ENCODE peak calls at places on chromosomes 16 and 17, in ten cellular contexts. U, W, T, Q, J, H, A, M, P and O are unnamed samples.

GRCh38 chr17:40348562-40349476 is 15.7 kb downstream of the GJD3 start:
- DNase-seq in U (no peak), A (no peak), Q (no peak), J (no peak), T (peak; percentile 67), M (no peak), W (no peak), P (no peak), H (peak; percentile 90), O (no peak)

GRCh38 chr17:5210853-5211252 is 19.2 kb upstream of the ZNF594 start:
- DNase-seq in Q (no peak), T (no peak), H (no peak), W (no peak), A (no peak), P (no peak), M (no peak), U (no peak), J (no peak), O (no peak)

GRCh38 chr16:71428883-71429282 is 13.0 kb downstream of the TLE7 start:
- DNase-seq in A (no peak), T (no peak), Q (no peak), W (no peak), H (no peak), P (no peak), J (no peak), U (no peak), M (no peak), O (peak; percentile 24)

GRCh38 chr17:48609754-48610281 is 999 bp downstream of the HOXB7 start:
- DNase-seq in T (no peak), W (no peak), M (no peak), J (no peak), Q (no peak), A (no peak), U (no peak), P (no peak), H (no peak), O (no peak)

GRCh38 chr17:12637015-12637414 is 28.7 kb upstream of the MYOCD start:
- DNase-seq in M (no peak), H (no peak), A (peak; percentile 99), U (no peak), W (peak; percentile 92), P (peak; percentile 51), J (no peak), T (no peak), Q (peak; percentile 56), O (peak; percentile 99)

GRCh38 chr16:787261-787966 is 767 bp downstream of the RPUSD1 start:
- DNase-seq in J (no peak), P (no peak), Q (no peak), M (no peak), W (no peak), T (no peak), H (no peak), A (no peak), U (no peak), O (no peak)

GRCh38 chr16:354286-354881 is 1.9 kb upstream of the AXIN1 start:
- DNase-seq in A (no peak), T (no peak), H (peak; percentile 50), W (no peak), J (no peak), P (no peak), M (no peak), Q (no peak), U (no peak), O (no peak)

GRCh38 chr17:73827627-73828241 is 183.5 kb upstream of the SDK2 start:
- DNase-seq in W (no peak), M (no peak), P (peak; percentile 57), A (no peak), U (no peak), T (no peak), J (no peak), Q (no peak), H (no peak), O (no peak)

GRCh38 chr17:50459756-50460155 is 8.9 kb downstream of the CHAD start:
- DNase-seq in Q (no peak), A (no peak), J (no peak), U (no peak), T (no peak), H (no peak), W (no peak), P (no peak), M (no peak), O (no peak)

DNA sequence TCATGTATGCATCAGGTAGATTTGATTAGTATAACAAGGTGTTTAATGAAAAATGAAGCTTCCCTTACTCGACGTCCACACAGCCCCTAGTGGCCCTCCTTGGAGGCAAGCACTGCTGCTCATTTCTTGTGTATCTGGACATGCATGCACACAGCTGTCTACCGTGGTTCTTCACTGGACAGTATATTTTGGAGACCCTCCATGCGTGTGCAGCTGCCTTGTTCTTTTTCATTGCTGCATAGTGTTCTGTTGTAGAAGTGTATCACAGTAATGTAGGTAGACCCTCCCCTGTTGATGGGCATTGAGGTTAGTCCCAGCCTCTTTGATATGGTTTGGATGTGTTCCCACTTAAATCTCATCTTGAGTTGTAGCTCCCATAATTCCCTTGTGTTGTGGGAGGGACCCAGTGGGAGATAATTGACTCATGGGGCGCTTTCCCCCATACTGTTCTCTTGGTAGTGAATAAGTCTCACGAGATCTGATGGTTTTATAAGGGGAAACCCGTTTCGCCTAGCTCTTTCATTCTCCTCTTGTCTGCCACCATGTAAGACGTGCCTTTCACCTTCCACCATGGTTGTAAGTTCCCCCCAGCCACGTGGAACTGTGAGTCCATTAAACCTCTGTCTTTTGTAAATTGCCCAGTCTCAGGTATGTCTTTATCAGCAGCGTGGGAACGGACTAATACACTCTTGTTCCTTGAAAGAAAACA is 6.3 kb downstream of the CMIP start:
- DNase-seq in W (no peak), J (no peak), U (no peak), H (no peak), P (no peak), M (no peak), Q (no peak), A (no peak), T (no peak), O (no peak)
- TF ChIP-seq CTCF in W (no peak), J (no peak), U (no peak), H (no peak), P (peak; percentile 16), M (no peak), Q (no peak), A (no peak), T (no peak), O (peak; percentile 23)

GRCh38 chr17:34378664-34379101 is 15.7 kb upstream of the CCL1 start:
- DNase-seq in J (no peak), W (no peak), Q (no peak), M (peak; percentile 90), A (no peak), H (no peak), U (no peak), T (no peak), P (no peak), O (no peak)
- H3K27ac ChIP-seq in J (no peak overlapping the region), W (no peak overlapping the region), Q (no peak overlapping the region), M (peak overlapping the region; percentile 97), A (no peak overlapping the region), H (no peak overlapping the region), U (peak overlapping the region; percentile 65), T (no peak overlapping the region), P (no peak overlapping the region), O (no peak overlapping the region)

GRCh38 chr17:76125922-76126321 is 15.1 kb downstream of the FOXJ1 start:
- DNase-seq in P (no peak), U (no peak), J (no peak), A (no peak), Q (no peak), W (no peak), T (no peak), H (no peak), M (no peak), O (no peak)

GRCh38 chr17:76123127-76123499 is 17.9 kb downstream of the FOXJ1 start:
- DNase-seq in U (no peak), Q (no peak), J (no peak), W (no peak), P (no peak), M (no peak), T (no peak), H (no peak), A (no peak), O (no peak)

GRCh38 chr17:76123749-76124581 is 17.1 kb downstream of the FOXJ1 start:
- DNase-seq in U (no peak), W (no peak), Q (no peak), T (no peak), M (no peak), A (no peak), J (no peak), P (no peak), H (no peak), O (no peak)

GRCh38 chr17:76125391-76125675 is 15.7 kb downstream of the FOXJ1 start:
- DNase-seq in W (no peak), P (no peak), H (no peak), T (no peak), J (no peak), Q (no peak), M (no peak), A (no peak), U (no peak), O (no peak)

GRCh38 chr17:76124582-76125390 is 16.3 kb downstream of the FOXJ1 start:
- DNase-seq in Q (peak; percentile 76), W (no peak), M (no peak), T (no peak), U (no peak), J (no peak), A (no peak), H (no peak), P (peak; percentile 33), O (no peak)
- TF ChIP-seq CTCF in Q (no peak), W (peak; percentile 44), M (peak; percentile 26), T (no peak), U (no peak), J (no peak), A (peak; percentile 30), H (no peak), P (peak; percentile 50), O (peak; percentile 59)

GRCh38 chr17:29215174-29215573 is 31.5 kb upstream of the CRYBA1 start:
- DNase-seq in A (no peak), M (no peak), Q (no peak), U (no peak), T (no peak), W (no peak), J (no peak), H (no peak), P (no peak), O (no peak)
- H3K27ac ChIP-seq in A (no peak overlapping the region), M (no peak overlapping the region), Q (no peak overlapping the region), U (no peak overlapping the region), T (no peak overlapping the region), W (no peak overlapping the region), J (no peak overlapping the region), H (no peak overlapping the region), P (no peak overlapping the region), O (no peak overlapping the region)

GRCh38 chr16:67400901-67401300 is 7.6 kb upstream of the TPPP3 start:
- DNase-seq in P (no peak), J (no peak), H (peak; percentile 49), A (no peak), U (no peak), M (no peak), T (no peak), Q (no peak), W (no peak), O (no peak)
- TF ChIP-seq CTCF in P (no peak), J (no peak), H (no peak), A (no peak), U (no peak), M (no peak), T (no peak), Q (no peak), W (no peak), O (no peak)